ENCODE peak calls at places on chromosomes 7 and 10, in four cellular contexts. M, I, H and J are unnamed samples.

GRCh38 chr7:30430300-30430699 is 48.3 kb downstream of the NOD1 start:
- DNase-seq in M (peak; percentile 72), I (no peak), H (no peak), J (no peak)

GRCh38 chr10:71705582-71705981 is 14.0 kb downstream of the C10orf105 start:
- DNase-seq in M (no peak), I (no peak), H (no peak), J (no peak)

GRCh38 chr7:20193242-20193777 is 23.9 kb downstream of the MACC1 start:
- DNase-seq in M (no peak), I (no peak), H (no peak), J (no peak)

GRCh38 chr10:104678658-104679057 is 37.6 kb downstream of the SORCS3 start:
- DNase-seq in M (no peak), I (no peak), H (no peak), J (no peak)

GRCh38 chr7:27178366-27178765 is 4.2 kb upstream of the HOXA10 start:
- DNase-seq in M (no peak), I (peak; percentile 54), H (no peak), J (no peak)

GRCh38 chr7:33050425-33051318 is 11.9 kb downstream of the NT5C3A start:
- DNase-seq in M (peak; percentile 36), I (no peak), H (no peak), J (no peak)

GRCh38 chr10:3781458-3782098 is 3.4 kb downstream of the KLF6 start:
- DNase-seq in M (no peak), I (peak; percentile 79), H (no peak), J (no peak)

GRCh38 chr10:91756286-91756685 is 41.9 kb upstream of the TNKS2 start:
- DNase-seq in M (no peak), I (no peak), H (no peak), J (no peak)

GRCh38 chr10:61627266-61627665 is 35.5 kb upstream of the CABCOCO1 start:
- DNase-seq in M (no peak), I (no peak), H (no peak), J (no peak)

GRCh38 chr7:455110-455928 is 64.3 kb downstream of the PDGFA start:
- DNase-seq in M (peak; percentile 71), I (peak; percentile 70), H (no peak), J (no peak)

GRCh38 chr7:93914581-93915066 is 6.9 kb upstream of the GNG11 start:
- DNase-seq in M (no peak), I (no peak), H (no peak), J (no peak)

GRCh38 chr10:101284171-101285092 is 55.2 kb upstream of the LBX1 start:
- DNase-seq in M (no peak), I (no peak), H (no peak), J (peak; percentile 58)

GRCh38 chr7:130553398-130554029 is 61.6 kb downstream of the MEST start:
- DNase-seq in M (no peak), I (no peak), H (no peak), J (no peak)

GRCh38 chr10:104424719-104425118 is 71.1 kb downstream of the CFAP58 start:
- DNase-seq in M (no peak), I (no peak), H (no peak), J (no peak)

GRCh38 chr10:22246680-22247391 is 29.0 kb upstream of the EBLN1 start:
- DNase-seq in M (no peak), I (no peak), H (peak; percentile 86), J (no peak)

GRCh38 chr10:129462257-129462795 is 4.7 kb upstream of the MGMT start:
- DNase-seq in M (no peak), I (no peak), H (no peak), J (no peak)

GRCh38 chr10:29858352-29859267 is 200.8 kb downstream of the JCAD start:
- DNase-seq in M (peak; percentile 93), I (peak; percentile 86), H (peak; percentile 39), J (no peak)

GRCh38 chr7:18087687-18088078 is 60.0 kb upstream of the PRPS1L1 start:
- DNase-seq in M (peak; percentile 48), I (no peak), H (no peak), J (peak; percentile 37)

GRCh38 chr7:20201380-20201779 is 15.8 kb downstream of the MACC1 start:
- DNase-seq in M (no peak), I (no peak), H (no peak), J (no peak)

GRCh38 chr7:73556208-73557107 is 1.0 kb downstream of the BCL7B start:
- DNase-seq in M (no peak), I (no peak), H (peak; percentile 30), J (no peak)

GRCh38 chr10:94183666-94184264 is 179.0 kb downstream of the NOC3L start:
- DNase-seq in M (no peak), I (no peak), H (no peak), J (no peak)

GRCh38 chr10:79098596-79099015 is 29.8 kb downstream of the ZMIZ1 start:
- DNase-seq in M (no peak), I (no peak), H (no peak), J (no peak)

GRCh38 chr10:60048146-60048545 is 141.8 kb upstream of the CCDC6 start:
- DNase-seq in M (peak; percentile 66), I (no peak), H (no peak), J (no peak)

GRCh38 chr7:130494480-130494879 is 2.6 kb downstream of the MEST start:
- DNase-seq in M (no peak), I (no peak), H (no peak), J (no peak)

GRCh38 chr7:6436385-6436685 is 11.4 kb downstream of the DAGLB start:
- DNase-seq in M (no peak), I (no peak), H (no peak), J (no peak)

GRCh38 chr10:28367865-28368541 is 65.1 kb upstream of the MPP7 start:
- DNase-seq in M (no peak), I (no peak), H (no peak), J (no peak)

GRCh38 chr10:99788598-99789259 is 6.3 kb downstream of the ABCC2 start:
- DNase-seq in M (no peak), I (no peak), H (no peak), J (no peak)

GRCh38 chr10:86960863-86961434 is 2.5 kb downstream of the SNCG start:
- DNase-seq in M (no peak), I (peak; percentile 48), H (no peak), J (no peak)

GRCh38 chr10:86958831-86959736 is 685 bp downstream of the SNCG start:
- DNase-seq in M (no peak), I (peak; percentile 62), H (no peak), J (no peak)

GRCh38 chr10:86958109-86958830 is at the start of gene SNCG:
- DNase-seq in M (no peak), I (peak; percentile 68), H (no peak), J (no peak)

GRCh38 chr10:86960003-86960862 is 1.8 kb downstream of the SNCG start:
- DNase-seq in M (peak; percentile 85), I (peak; percentile 70), H (no peak), J (peak; percentile 14)

DNA sequence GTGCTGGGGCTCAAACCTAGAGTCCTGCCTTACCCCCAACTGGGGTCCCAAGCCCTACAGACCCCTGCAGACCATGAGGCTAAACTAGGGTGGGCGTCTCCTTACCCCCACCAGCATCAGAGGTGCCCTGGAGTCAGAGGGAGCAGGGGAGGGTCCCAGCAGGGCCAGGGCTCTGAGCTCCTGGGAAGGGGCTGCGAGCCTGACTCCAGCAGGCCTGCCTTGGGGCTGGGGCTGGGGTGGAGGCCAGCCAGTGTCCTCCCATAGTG is 1.3 kb downstream of the SNCG start:
- DNase-seq in M (no peak), I (no peak), H (no peak), J (no peak)
- H3K4me3 ChIP-seq in M (no peak overlapping the region), I (peak overlapping the region; percentile 59), H (no peak overlapping the region), J (peak overlapping the region; percentile 50)

DNA sequence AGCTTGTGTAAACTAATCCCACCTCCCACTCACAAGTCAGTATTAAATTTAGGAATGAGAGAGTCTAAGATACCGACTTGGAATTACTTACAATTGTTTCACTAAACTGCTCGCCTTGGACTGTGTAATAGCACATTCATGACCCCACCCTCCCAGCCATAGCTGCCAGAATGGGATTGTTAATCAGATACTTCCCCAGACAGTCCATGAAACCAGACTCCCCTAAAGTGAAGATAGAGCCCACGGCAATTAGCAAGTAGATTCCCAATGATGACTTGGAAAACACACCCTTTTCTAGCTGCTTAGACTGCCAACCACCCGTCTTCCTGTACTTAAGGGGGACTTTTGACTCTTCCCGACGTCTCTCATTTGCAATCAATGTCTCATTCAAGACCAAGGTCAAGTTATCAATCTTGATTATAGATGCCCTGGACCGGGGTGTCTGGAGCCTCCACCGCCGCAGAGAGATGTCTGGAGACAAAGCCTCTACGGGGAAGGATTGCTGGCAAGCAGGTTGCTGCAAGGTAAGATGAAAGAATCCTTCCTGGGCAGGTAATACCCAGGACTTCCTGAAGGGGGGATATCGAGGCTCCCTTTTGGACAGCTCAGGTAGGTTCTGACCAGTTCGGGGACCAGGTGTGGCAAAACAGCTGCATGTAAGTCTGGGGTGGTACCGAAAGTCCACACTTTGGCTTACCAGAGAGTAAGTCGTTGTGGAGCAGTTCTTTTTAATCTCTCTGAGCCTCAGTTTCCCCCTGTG is 12.6 kb upstream of the CUX1 start:
- DNase-seq in M (no peak), I (no peak), H (no peak), J (peak; percentile 1)
- H3K4me3 ChIP-seq in M (no peak overlapping the region), I (no peak overlapping the region), H (no peak overlapping the region), J (no peak overlapping the region)

GRCh38 chr7:122727759-122728158 is 25.0 kb upstream of the RNF148 start:
- DNase-seq in M (no peak), I (no peak), H (no peak), J (no peak)
- H3K4me3 ChIP-seq in M (no peak overlapping the region), I (no peak overlapping the region), H (no peak overlapping the region), J (no peak overlapping the region)

GRCh38 chr7:47787249-47788069 is 160.8 kb downstream of the PKD1L1 start:
- DNase-seq in M (no peak), I (no peak), H (no peak), J (no peak)

GRCh38 chr7:47785923-47786556 is 162.2 kb downstream of the PKD1L1 start:
- DNase-seq in M (no peak), I (no peak), H (no peak), J (no peak)

GRCh38 chr7:47783456-47784240 is 164.6 kb downstream of the PKD1L1 start:
- DNase-seq in M (no peak), I (no peak), H (peak; percentile 89), J (no peak)

GRCh38 chr7:47788083-47788482 is 160.2 kb downstream of the PKD1L1 start:
- DNase-seq in M (no peak), I (no peak), H (no peak), J (no peak)

DNA sequence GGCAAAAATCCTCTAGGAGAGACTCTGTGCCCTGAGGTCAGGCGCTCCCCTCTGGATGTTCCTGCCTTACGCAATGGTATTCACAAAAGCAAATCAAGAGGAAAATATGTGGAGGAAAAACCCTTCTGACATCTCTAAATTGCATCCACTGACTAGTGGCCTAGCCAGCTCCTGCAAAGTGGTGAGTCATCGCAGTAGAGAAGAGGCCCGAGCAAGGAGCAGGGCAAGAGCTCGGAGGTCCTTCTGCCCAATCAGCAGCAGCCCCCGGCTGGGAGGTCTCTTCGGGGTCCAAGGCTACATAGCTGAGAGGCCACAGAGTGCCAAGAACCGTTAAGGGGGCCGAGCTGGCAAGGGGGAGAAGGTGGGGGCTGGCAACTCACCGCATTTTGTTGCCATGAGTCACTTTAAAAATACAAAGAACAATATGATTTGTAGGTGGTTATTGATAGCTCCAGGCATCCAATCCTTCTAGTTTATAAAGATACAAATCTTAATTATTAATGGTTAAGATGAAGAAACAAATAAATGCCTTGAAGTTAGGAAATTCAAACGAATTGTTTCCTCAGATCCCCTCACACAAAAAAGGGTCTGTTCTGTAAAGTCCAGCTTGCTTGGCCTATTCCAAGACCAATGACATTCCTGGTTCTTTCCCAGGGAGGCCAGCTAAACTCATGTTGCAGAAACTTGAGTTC is 161.6 kb downstream of the PKD1L1 start:
- DNase-seq in M (no peak), I (peak; percentile 62), H (peak; percentile 95), J (no peak)
- H3K4me3 ChIP-seq in M (no peak overlapping the region), I (no peak overlapping the region), H (no peak overlapping the region), J (no peak overlapping the region)